ENCODE peak calls at places on chromosomes 3 and 15, in nine cellular contexts. One of them, this sample, is unnamed.
A peak's percentile ranks its signal among the peaks of the same experiment; 100 is the strongest.

GRCh38 chr3:27638604-27639003 is 83.5 kb downstream of the EOMES start:
- DNase-seq in type B pancreatic cell: no peak
- DNase-seq in heart right ventricle: no peak
- DNase-seq in AG04450: no peak
- DNase-seq in upper lobe of right lung: no peak
- DNase-seq in ovary: no peak
- DNase-seq in fibroblast of lung: no peak
- DNase-seq in RWPE1: no peak
- DNase-seq in A549: no peak
- DNase-seq in this sample: no peak

GRCh38 chr3:123389338-123389910 is 59.5 kb downstream of the ADCY5 start:
- DNase-seq in ovary: no peak
- DNase-seq in heart right ventricle: no peak
- DNase-seq in type B pancreatic cell: no peak
- DNase-seq in AG04450: no peak
- DNase-seq in RWPE1: no peak
- DNase-seq in upper lobe of right lung: no peak
- DNase-seq in fibroblast of lung: no peak
- DNase-seq in A549: no peak
- DNase-seq in this sample: no peak

GRCh38 chr3:112327371-112327951 is 5.5 kb upstream of the CD200 start:
- DNase-seq in A549: peak; percentile 11
- DNase-seq in fibroblast of lung: peak; percentile 77
- DNase-seq in AG04450: peak; percentile 21
- DNase-seq in upper lobe of right lung: no peak
- DNase-seq in ovary: no peak
- DNase-seq in RWPE1: peak; percentile 45
- DNase-seq in type B pancreatic cell: no peak
- DNase-seq in heart right ventricle: peak; percentile 27
- DNase-seq in this sample: no peak

GRCh38 chr3:16905704-16906103 is 20.9 kb downstream of the PLCL2 start:
- DNase-seq in A549: no peak
- DNase-seq in RWPE1: no peak
- DNase-seq in AG04450: no peak
- DNase-seq in ovary: no peak
- DNase-seq in fibroblast of lung: no peak
- DNase-seq in type B pancreatic cell: no peak
- DNase-seq in upper lobe of right lung: no peak
- DNase-seq in heart right ventricle: no peak
- DNase-seq in this sample: no peak

GRCh38 chr3:125117631-125118191 is 61.9 kb upstream of the HEG1 start:
- DNase-seq in type B pancreatic cell: no peak
- DNase-seq in fibroblast of lung: no peak
- DNase-seq in upper lobe of right lung: no peak
- DNase-seq in AG04450: no peak
- DNase-seq in heart right ventricle: no peak
- DNase-seq in RWPE1: no peak
- DNase-seq in ovary: no peak
- DNase-seq in A549: no peak
- DNase-seq in this sample: no peak

GRCh38 chr3:111999924-112000835 is 1.5 kb downstream of the TAGLN3 start:
- DNase-seq in upper lobe of right lung: no peak
- DNase-seq in ovary: no peak
- DNase-seq in fibroblast of lung: no peak
- DNase-seq in A549: no peak
- DNase-seq in AG04450: no peak
- DNase-seq in type B pancreatic cell: no peak
- DNase-seq in RWPE1: no peak
- DNase-seq in heart right ventricle: no peak
- DNase-seq in this sample: no peak

GRCh38 chr3:112635674-112636073 is 5.3 kb downstream of the CCDC80 start:
- DNase-seq in A549: no peak
- DNase-seq in AG04450: peak; percentile 90
- DNase-seq in upper lobe of right lung: no peak
- DNase-seq in ovary: peak; percentile 65
- DNase-seq in RWPE1: no peak
- DNase-seq in fibroblast of lung: peak; percentile 98
- DNase-seq in type B pancreatic cell: no peak
- DNase-seq in heart right ventricle: peak; percentile 51
- DNase-seq in this sample: no peak

GRCh38 chr3:757711-758110 is 335.1 kb upstream of the CNTN6 start:
- DNase-seq in fibroblast of lung: no peak
- DNase-seq in heart right ventricle: no peak
- DNase-seq in upper lobe of right lung: no peak
- DNase-seq in RWPE1: no peak
- DNase-seq in type B pancreatic cell: no peak
- DNase-seq in AG04450: no peak
- DNase-seq in ovary: no peak
- DNase-seq in A549: no peak
- DNase-seq in this sample: no peak

GRCh38 chr3:113409676-113410075 is 31.6 kb downstream of the CFAP44 start:
- DNase-seq in upper lobe of right lung: no peak
- DNase-seq in A549: no peak
- DNase-seq in heart right ventricle: no peak
- DNase-seq in AG04450: no peak
- DNase-seq in RWPE1: no peak
- DNase-seq in ovary: no peak
- DNase-seq in fibroblast of lung: no peak
- DNase-seq in type B pancreatic cell: no peak
- DNase-seq in this sample: no peak

DNA sequence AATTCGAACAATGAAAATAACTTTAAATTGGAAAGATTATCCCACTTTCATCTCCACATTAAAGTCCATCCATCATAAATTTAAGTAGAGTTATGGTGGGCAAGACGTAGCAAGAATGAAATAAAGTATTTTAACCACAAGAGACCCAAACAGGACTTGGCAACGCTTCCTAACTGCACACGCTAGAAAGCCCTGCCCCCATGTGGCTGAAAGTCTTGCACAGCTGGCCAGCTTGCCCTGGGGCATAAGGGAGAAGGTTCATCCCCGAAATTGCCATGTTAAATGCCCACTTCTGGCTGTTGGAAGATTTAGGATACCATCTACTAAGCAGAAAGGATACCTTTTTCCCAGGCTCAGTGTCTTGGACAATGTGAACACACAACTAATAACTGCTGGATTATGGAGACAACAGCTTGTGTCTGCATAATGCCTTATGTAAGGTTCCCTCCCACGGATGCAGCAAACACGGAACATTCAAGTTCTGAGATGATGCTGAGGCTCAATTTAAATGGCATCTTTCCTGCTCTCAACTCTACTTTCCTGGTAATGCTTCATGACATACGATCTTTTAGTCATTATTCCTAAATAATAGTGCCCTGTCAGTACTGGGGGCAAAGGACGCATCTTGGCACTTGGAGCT is 116.6 kb upstream of the TJP1 start:
- DNase-seq in type B pancreatic cell: no peak
- DNase-seq in ovary: no peak
- DNase-seq in fibroblast of lung: peak; percentile 42
- DNase-seq in A549: no peak
- DNase-seq in AG04450: no peak
- DNase-seq in heart right ventricle: no peak
- DNase-seq in upper lobe of right lung: no peak
- DNase-seq in RWPE1: no peak
- DNase-seq in this sample: no peak
- TF ChIP-seq CTCF in type B pancreatic cell: peak; percentile 45
- TF ChIP-seq CTCF in ovary: no peak
- TF ChIP-seq CTCF in fibroblast of lung: no peak
- TF ChIP-seq CTCF in A549: peak; percentile 13
- TF ChIP-seq CTCF in AG04450: peak; percentile 39
- TF ChIP-seq CTCF in heart right ventricle: peak; percentile 26
- TF ChIP-seq CTCF in upper lobe of right lung: peak; percentile 27
- TF ChIP-seq CTCF in RWPE1: no peak
- TF ChIP-seq CTCF in this sample: no peak

DNA sequence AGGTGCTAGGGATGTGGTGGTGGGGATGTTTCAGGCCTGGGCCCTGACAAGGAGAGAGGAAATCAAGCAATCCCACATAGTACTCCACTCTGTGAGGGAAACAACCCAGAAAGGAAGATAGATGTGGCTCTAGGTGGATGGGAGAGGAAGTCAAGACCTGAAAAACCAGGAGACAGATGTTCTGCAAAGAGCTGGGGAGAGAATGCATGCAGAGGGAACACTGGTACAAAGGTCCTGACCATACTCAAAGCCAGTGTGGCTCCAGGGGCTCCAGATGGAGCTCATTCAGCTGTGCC is 15.7 kb upstream of the VILL start:
- DNase-seq in A549: no peak
- DNase-seq in fibroblast of lung: no peak
- DNase-seq in upper lobe of right lung: no peak
- DNase-seq in ovary: no peak
- DNase-seq in type B pancreatic cell: no peak
- DNase-seq in heart right ventricle: no peak
- DNase-seq in RWPE1: no peak
- DNase-seq in AG04450: no peak
- DNase-seq in this sample: no peak
- TF ChIP-seq CTCF in A549: peak; percentile 27
- TF ChIP-seq CTCF in fibroblast of lung: no peak
- TF ChIP-seq CTCF in upper lobe of right lung: no peak
- TF ChIP-seq CTCF in ovary: no peak
- TF ChIP-seq CTCF in type B pancreatic cell: no peak
- TF ChIP-seq CTCF in heart right ventricle: no peak
- TF ChIP-seq CTCF in RWPE1: peak; percentile 15
- TF ChIP-seq CTCF in AG04450: no peak
- TF ChIP-seq CTCF in this sample: no peak

DNA sequence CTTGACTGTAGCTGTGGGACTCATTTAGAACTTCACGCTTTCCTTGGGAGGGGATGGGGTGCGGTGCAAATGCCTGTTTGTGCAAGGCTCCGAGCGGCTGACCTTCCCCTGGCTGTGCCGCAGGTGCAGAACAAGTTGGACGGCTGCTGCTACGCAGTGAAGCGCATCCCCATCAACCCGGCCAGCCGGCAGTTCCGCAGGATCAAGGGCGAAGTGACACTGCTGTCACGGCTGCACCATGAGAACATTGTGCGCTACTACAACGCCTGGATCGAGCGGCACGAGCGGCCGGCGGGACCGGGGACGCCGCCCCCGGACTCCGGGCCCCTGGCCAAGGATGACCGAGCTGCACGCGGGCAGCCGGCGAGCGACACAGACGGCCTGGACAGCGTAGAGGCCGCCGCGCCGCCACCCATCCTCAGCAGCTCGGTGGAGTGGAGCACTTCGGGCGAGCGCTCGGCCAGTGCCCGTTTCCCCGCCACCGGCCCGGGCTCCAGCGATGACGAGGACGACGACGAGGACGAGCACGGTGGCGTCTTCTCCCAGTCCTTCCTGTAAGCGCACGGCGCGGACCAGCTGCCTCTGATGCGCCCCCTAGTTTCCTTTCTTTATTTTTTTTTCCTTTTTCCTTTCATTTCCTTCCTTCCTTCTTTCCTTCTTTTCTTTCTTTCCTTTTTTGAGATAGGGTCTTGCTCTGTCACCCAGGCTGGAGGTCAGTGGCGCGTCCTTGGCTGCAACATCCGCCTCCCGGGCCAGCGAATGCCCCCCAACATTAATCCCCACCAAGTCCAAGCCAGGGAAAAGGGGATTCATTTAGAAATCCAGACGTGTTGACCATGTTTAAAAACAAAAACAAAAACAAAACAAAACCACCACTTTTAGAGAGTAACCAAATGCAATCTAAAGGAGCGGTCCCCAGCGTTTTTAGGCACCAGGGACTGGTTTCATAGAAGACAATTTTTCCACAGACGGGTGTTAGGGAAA is 42.7 kb downstream of the EIF2AK4 start:
- DNase-seq in upper lobe of right lung: peak; percentile 71
- DNase-seq in type B pancreatic cell: no peak
- DNase-seq in A549: no peak
- DNase-seq in RWPE1: peak; percentile 55
- DNase-seq in fibroblast of lung: peak; percentile 69
- DNase-seq in AG04450: no peak
- DNase-seq in heart right ventricle: peak; percentile 67
- DNase-seq in ovary: peak; percentile 33
- DNase-seq in this sample: peak; percentile 49
- TF ChIP-seq CTCF in upper lobe of right lung: peak; percentile 49
- TF ChIP-seq CTCF in type B pancreatic cell: peak; percentile 54
- TF ChIP-seq CTCF in A549: no peak
- TF ChIP-seq CTCF in RWPE1: peak; percentile 79
- TF ChIP-seq CTCF in fibroblast of lung: peak; percentile 52
- TF ChIP-seq CTCF in AG04450: peak; percentile 57
- TF ChIP-seq CTCF in heart right ventricle: peak; percentile 43
- TF ChIP-seq CTCF in ovary: no peak
- TF ChIP-seq CTCF in this sample: no peak

DNA sequence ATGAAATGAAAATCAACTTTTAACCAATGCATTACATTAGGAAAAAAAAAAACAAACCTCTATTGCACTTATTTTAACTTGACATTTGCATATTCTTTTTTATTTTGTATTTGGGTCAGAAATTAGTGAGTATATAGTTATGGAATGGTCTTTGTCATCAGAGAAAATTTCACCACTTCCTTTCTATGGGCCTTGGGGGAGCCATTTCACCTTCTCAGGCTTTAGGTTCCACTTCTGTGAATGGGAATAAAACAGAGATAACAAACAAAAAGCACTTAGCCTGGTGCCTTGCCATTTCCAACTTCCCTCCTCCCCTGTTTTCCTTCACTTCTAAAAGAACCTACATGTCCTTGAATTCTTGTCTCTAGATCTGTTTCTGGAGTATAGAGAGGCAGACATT is 168.0 kb upstream of the STT3B start:
- DNase-seq in type B pancreatic cell: no peak
- DNase-seq in AG04450: no peak
- DNase-seq in RWPE1: no peak
- DNase-seq in fibroblast of lung: peak; percentile 23
- DNase-seq in upper lobe of right lung: no peak
- DNase-seq in heart right ventricle: no peak
- DNase-seq in ovary: no peak
- DNase-seq in A549: no peak
- DNase-seq in this sample: no peak
- TF ChIP-seq CTCF in type B pancreatic cell: no peak
- TF ChIP-seq CTCF in AG04450: peak; percentile 15
- TF ChIP-seq CTCF in RWPE1: no peak
- TF ChIP-seq CTCF in fibroblast of lung: no peak
- TF ChIP-seq CTCF in upper lobe of right lung: no peak
- TF ChIP-seq CTCF in heart right ventricle: no peak
- TF ChIP-seq CTCF in ovary: no peak
- TF ChIP-seq CTCF in A549: no peak
- TF ChIP-seq CTCF in this sample: no peak

GRCh38 chr3:134427400-134428111 is 53.3 kb upstream of the AMOTL2 start:
- DNase-seq in RWPE1: peak; percentile 91
- DNase-seq in ovary: no peak
- DNase-seq in upper lobe of right lung: no peak
- DNase-seq in AG04450: peak; percentile 99
- DNase-seq in fibroblast of lung: peak; percentile 98
- DNase-seq in A549: peak; percentile 70
- DNase-seq in type B pancreatic cell: no peak
- DNase-seq in heart right ventricle: no peak
- DNase-seq in this sample: no peak
- TF ChIP-seq CTCF in RWPE1: no peak
- TF ChIP-seq CTCF in ovary: no peak
- TF ChIP-seq CTCF in upper lobe of right lung: no peak
- TF ChIP-seq CTCF in AG04450: peak; percentile 5
- TF ChIP-seq CTCF in fibroblast of lung: no peak
- TF ChIP-seq CTCF in A549: no peak
- TF ChIP-seq CTCF in type B pancreatic cell: no peak
- TF ChIP-seq CTCF in heart right ventricle: no peak
- TF ChIP-seq CTCF in this sample: no peak